ENCODE peak calls at places on chromosomes 2 and 18, in five cellular contexts. Z is H9, G is K562, X is pancreas, U is AG04450. K is an unnamed sample.

GRCh38 chr2:39858681-39859080 is 79.6 kb upstream of the THUMPD2 start:
- DNase-seq in X (no peak), U (no peak), G (no peak), Z (no peak), K (no peak)

GRCh38 chr2:195636890-195637289 is 20.1 kb upstream of the SLC39A10 start:
- DNase-seq in X (no peak), G (no peak), U (no peak), Z (no peak), K (no peak)

GRCh38 chr2:9020267-9020666 is 16.8 kb upstream of the MBOAT2 start:
- DNase-seq in X (no peak), U (no peak), Z (no peak), G (no peak), K (no peak)

GRCh38 chr18:55856679-55857078 is 268.7 kb upstream of the TCF4 start:
- DNase-seq in Z (no peak), X (no peak), U (no peak), G (no peak), K (no peak)

GRCh38 chr2:105287692-105288091 is 41.8 kb downstream of the TGFBRAP1 start:
- DNase-seq in G (peak; percentile 43), U (no peak), Z (peak; percentile 65), X (no peak), K (no peak)

GRCh38 chr2:218286570-218287459 is 5.5 kb downstream of the TMBIM1 start:
- DNase-seq in U (peak; percentile 84), Z (peak; percentile 93), X (peak; percentile 83), G (peak; percentile 73), K (peak; percentile 94)

GRCh38 chr2:8018956-8019355 is 662.9 kb upstream of the ID2 start:
- DNase-seq in G (no peak), Z (no peak), X (no peak), U (no peak), K (no peak)

GRCh38 chr2:219010162-219010756 is 17.0 kb upstream of the CRYBA2 start:
- DNase-seq in U (no peak), G (peak; percentile 26), Z (peak; percentile 67), X (no peak), K (no peak)

GRCh38 chr2:65129613-65130439 is at the start of gene RAB1A:
- DNase-seq in X (peak; percentile 98), U (peak; percentile 99), G (peak; percentile 64), Z (peak; percentile 100), K (peak; percentile 99)

GRCh38 chr2:82993631-82994030 is 1465.4 kb downstream of the SUCLG1 start:
- DNase-seq in U (no peak), Z (no peak), G (no peak), X (no peak), K (no peak)

GRCh38 chr2:184611221-184612085 is 13.1 kb downstream of the ZNF804A start:
- DNase-seq in Z (no peak), X (no peak), G (peak; percentile 23), U (no peak), K (no peak)

GRCh38 chr18:62744076-62744705 is 28.9 kb downstream of the PHLPP1 start:
- DNase-seq in U (no peak), Z (no peak), G (no peak), X (no peak), K (no peak)

GRCh38 chr2:37877457-37878315 is 47.4 kb upstream of the RMDN2 start:
- DNase-seq in U (no peak), Z (no peak), G (peak; percentile 65), X (no peak), K (no peak)

GRCh38 chr2:30871440-30871839 is 64.2 kb upstream of the CAPN13 start:
- DNase-seq in X (no peak), Z (no peak), U (no peak), G (no peak), K (no peak)

GRCh38 chr18:30280861-30281470 is 761.6 kb downstream of the DSC3 start:
- DNase-seq in Z (no peak), X (no peak), U (peak; percentile 1), G (peak; percentile 15), K (no peak)

GRCh38 chr2:42721898-42722297 is 42.0 kb downstream of the OXER1 start:
- DNase-seq in X (no peak), Z (no peak), U (no peak), G (no peak), K (no peak)
- H3K27ac ChIP-seq in X (peak overlapping the region; percentile 63), Z (no peak overlapping the region), U (no peak overlapping the region), G (no peak overlapping the region), K (no peak overlapping the region)

GRCh38 chr2:201618744-201619654 is 24.3 kb downstream of the TMEM237 start:
- DNase-seq in Z (peak; percentile 56), G (peak; percentile 30), X (peak; percentile 79), U (peak; percentile 59), K (peak; percentile 57)
- TF ChIP-seq CTCF in Z (no peak), G (peak; percentile 22), X (no peak), U (peak; percentile 42), K (peak; percentile 36)

GRCh38 chr2:120881981-120882788 is 146.5 kb downstream of the GLI2 start:
- DNase-seq in G (no peak), U (no peak), Z (no peak), X (peak; percentile 60), K (no peak)
- H3K27ac ChIP-seq in G (no peak overlapping the region), U (no peak overlapping the region), Z (no peak overlapping the region), X (no peak overlapping the region), K (no peak overlapping the region)

GRCh38 chr18:51006948-51007786 is 22.8 kb upstream of the SMAD4 start:
- DNase-seq in U (no peak), X (no peak), G (no peak), Z (no peak), K (no peak)
- TF ChIP-seq CTCF in U (no peak), X (no peak), G (no peak), Z (no peak), K (no peak)

DNA sequence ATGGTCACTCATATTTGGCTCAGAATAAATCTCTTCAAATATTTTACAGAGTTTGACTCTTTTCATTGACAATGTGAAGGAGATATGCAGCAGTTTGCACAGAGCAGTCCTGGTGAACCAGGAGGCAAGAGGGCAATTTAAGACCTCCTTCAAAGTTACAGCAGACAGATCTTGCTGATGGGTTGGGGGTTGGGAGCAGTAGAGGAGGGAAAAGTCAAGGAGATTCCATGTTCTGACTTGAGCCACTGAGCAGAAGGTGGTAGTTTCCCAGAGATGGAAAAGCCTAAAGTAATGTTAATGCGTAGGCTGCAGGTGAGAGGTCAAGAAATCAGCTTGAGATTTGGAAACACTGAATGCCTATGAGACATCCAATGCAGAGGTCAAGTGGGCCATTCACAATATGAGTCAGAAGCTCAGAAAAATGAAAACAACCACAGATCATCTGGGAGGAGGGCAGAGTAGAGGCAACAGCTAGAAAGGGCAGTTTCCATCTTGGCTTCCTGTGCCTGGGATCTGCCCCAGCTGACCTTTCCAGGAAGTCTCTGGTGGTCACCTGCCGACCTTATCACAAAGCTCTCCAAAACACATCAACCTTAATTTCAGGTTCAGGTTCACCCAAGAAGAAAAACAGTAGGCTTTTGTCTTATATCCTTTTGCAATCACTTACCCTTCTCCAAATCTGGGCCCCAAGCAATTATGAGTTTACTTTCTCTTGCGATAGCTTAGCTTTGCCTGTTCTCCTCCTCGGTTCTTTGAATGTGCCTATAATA is 197.5 kb upstream of the ARL4C start:
- DNase-seq in Z (no peak), X (no peak), G (no peak), U (no peak), K (no peak)
- H3K27ac ChIP-seq in Z (no peak overlapping the region), X (no peak overlapping the region), G (no peak overlapping the region), U (peak overlapping the region; percentile 52), K (peak overlapping the region; percentile 30)

GRCh38 chr18:63823516-63824219 is 48.5 kb downstream of the SERPINB7 start:
- DNase-seq in U (peak; percentile 51), X (peak; percentile 66), Z (no peak), G (peak; percentile 7), K (no peak)
- TF ChIP-seq CTCF in U (peak; percentile 28), X (peak; percentile 25), Z (peak; percentile 80), G (no peak), K (peak; percentile 31)

DNA sequence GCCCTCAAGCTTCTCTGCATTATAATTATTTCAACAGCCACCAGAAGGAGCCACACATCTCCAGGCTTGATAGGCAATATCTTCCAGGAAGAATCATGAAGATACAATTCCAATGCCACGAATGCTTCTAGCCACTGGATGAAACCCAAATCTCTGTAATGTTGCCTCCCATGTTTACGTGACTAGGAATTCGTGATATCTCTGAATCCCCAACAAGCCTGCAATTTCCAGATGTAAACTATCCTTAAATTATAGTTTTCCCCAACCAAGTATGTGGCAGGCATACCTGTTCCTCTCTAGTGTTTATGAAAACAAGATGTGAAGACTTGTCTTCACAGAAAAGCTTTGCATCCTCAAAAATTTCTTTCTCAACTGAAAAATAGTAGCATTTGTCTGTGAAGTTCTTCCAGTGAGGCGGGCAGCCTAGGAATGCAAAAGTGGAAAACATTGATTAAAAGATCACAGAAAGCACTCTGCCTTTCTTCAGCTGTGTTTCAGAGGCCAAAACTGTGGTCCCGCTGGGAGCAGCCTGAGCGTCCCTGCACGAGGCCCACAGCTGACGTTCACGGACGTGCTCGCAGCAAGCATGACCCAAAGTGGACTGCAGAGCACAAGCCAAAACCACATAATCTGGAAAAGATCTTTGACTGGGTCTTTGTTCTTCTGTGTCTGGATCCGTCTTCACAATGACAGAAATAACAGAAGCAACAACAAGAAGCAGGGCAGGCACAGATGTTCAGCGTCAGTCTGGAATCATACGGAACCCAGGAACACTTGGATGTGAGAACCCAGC is 65.1 kb upstream of the THOC1 start:
- DNase-seq in U (no peak), X (no peak), Z (no peak), G (no peak), K (no peak)
- H3K27ac ChIP-seq in U (no peak overlapping the region), X (no peak overlapping the region), Z (no peak overlapping the region), G (no peak overlapping the region), K (no peak overlapping the region)

GRCh38 chr2:60991644-60992043 is 25.9 kb upstream of the PEX13 start:
- DNase-seq in U (no peak), G (no peak), X (no peak), Z (no peak), K (no peak)

GRCh38 chr2:60998628-60999545 is 18.6 kb upstream of the PEX13 start:
- DNase-seq in U (peak; percentile 13), Z (no peak), X (no peak), G (peak; percentile 20), K (no peak)

GRCh38 chr2:60989256-60989655 is 28.3 kb upstream of the PEX13 start:
- DNase-seq in U (no peak), X (no peak), Z (no peak), G (no peak), K (no peak)

GRCh38 chr2:60995376-60995775 is 22.1 kb upstream of the PEX13 start:
- DNase-seq in U (no peak), X (no peak), Z (no peak), G (no peak), K (no peak)

GRCh38 chr2:60992985-60993392 is 24.5 kb upstream of the PEX13 start:
- DNase-seq in U (no peak), Z (no peak), X (no peak), G (no peak), K (no peak)
- TF ChIP-seq CTCF in U (no peak), Z (no peak), X (no peak), G (no peak), K (no peak)